ENCODE peak calls at places on chromosome 7, in six cellular contexts. H is progenitor cell of endocrine pancreas, O is sigmoid colon, J is NCI-H2171, R is neural progenitor cell, B is fibroblast of the aortic adventitia. D is an unnamed sample.

GRCh38 chr7:18356195-18356645 is 139.3 kb upstream of the HDAC9 start:
- DNase-seq in R (peak), J (no peak), O (no peak), H (no peak), B (peak), D (no peak)

GRCh38 chr7:130369110-130369711 is 11.1 kb upstream of the CPA1 start:
- DNase-seq in O (no peak), J (no peak), B (peak), R (no peak), H (no peak), D (no peak)

GRCh38 chr7:2663121-2663886 is 24.7 kb upstream of the AMZ1 start:
- DNase-seq in J (no peak), O (peak), R (no peak), H (no peak), B (no peak), D (no peak)

GRCh38 chr7:56083150-56083785 is 9.5 kb downstream of the PHKG1 start:
- DNase-seq in R (no peak), H (no peak), O (peak), J (peak), B (no peak), D (peak)

GRCh38 chr7:124351950-124352349 is 319.1 kb upstream of the TMEM229A start:
- DNase-seq in R (no peak), B (no peak), O (no peak), J (no peak), H (no peak), D (no peak)

GRCh38 chr7:48299580-48300169 is 128.4 kb downstream of the ABCA13 start:
- DNase-seq in J (no peak), R (peak), O (no peak), H (peak), B (peak), D (no peak)

GRCh38 chr7:40760997-40761396 is 626.2 kb downstream of the SUGCT start:
- DNase-seq in R (no peak), J (no peak), H (no peak), B (no peak), O (no peak), D (no peak)

GRCh38 chr7:7979556-7979955 is 11.0 kb downstream of the GLCCI1 start:
- DNase-seq in J (no peak), O (no peak), B (no peak), H (no peak), R (no peak), D (no peak)

GRCh38 chr7:45176091-45176490 is 18.5 kb downstream of the RAMP3 start:
- DNase-seq in O (peak), J (no peak), H (no peak), B (no peak), R (no peak), D (no peak)